ENCODE peak calls at places on chromosomes 11 and 22, in seven cellular contexts. H is activated CD4-positive, alpha-beta T cell treated with anti-CD3 and anti-CD28 coated beads, Interleukin-2, amount 10 ng/mL, durations not matched to agents 7 days and 5 days; W is activated T-helper 1 cell treated with anti-CD3 and anti-CD28 coated beads, Interleukin-12 subunit alpha, Interleukin-12 subunit beta, Interleukin-2, Interleukin-4 antibody, amounts not matched to agents 30 ng/mL and 10 ng/mL and 1 ng/mL, durations not matched to agents 14 hours and 24 hours and 36 hours; J is upper lobe of right lung; S is WTC11; P is frontal cortex; V is activated gamma-delta T cell treated with Interleukin-2 at 50 U/mL for 16 hours. F is an unnamed sample.

GRCh38 chr11:11036185-11037161 is 178.6 kb upstream of the ZBED5 start:
- DNase-seq in H (peak), W (peak), J (no peak), S (peak), P (peak), V (peak), F (no peak)

GRCh38 chr11:134837887-134838232 is 425.8 kb upstream of the B3GAT1 start:
- DNase-seq in H (no peak), W (no peak), J (no peak), S (no peak), P (no peak), V (no peak), F (no peak)

GRCh38 chr11:1105183-1105565 is 30.5 kb downstream of the MUC2 start:
- DNase-seq in H (no peak), W (no peak), J (no peak), S (no peak), P (no peak), V (no peak), F (no peak)

GRCh38 chr22:34429314-34429713 is 509.0 kb upstream of the LARGE1 start:
- DNase-seq in H (no peak), W (no peak), J (no peak), S (no peak), P (no peak), V (no peak), F (no peak)

GRCh38 chr22:36445158-36445668 is 36.2 kb downstream of the TXN2 start:
- DNase-seq in H (no peak), W (no peak), J (no peak), S (no peak), P (no peak), V (no peak), F (no peak)

GRCh38 chr11:127350476-127350875 is 349.9 kb upstream of the KIRREL3 start:
- DNase-seq in H (no peak), W (no peak), J (no peak), S (no peak), P (no peak), V (no peak), F (no peak)

GRCh38 chr11:57348636-57349323 is 10.6 kb downstream of the P2RX3 start:
- DNase-seq in H (no peak), W (no peak), J (no peak), S (no peak), P (no peak), V (no peak), F (no peak)

GRCh38 chr11:132876301-132877071 is 655.8 kb downstream of the OPCML start:
- DNase-seq in H (no peak), W (no peak), J (no peak), S (no peak), P (no peak), V (no peak), F (no peak)

GRCh38 chr11:71365626-71366025 is 82.6 kb downstream of the DHCR7 start:
- DNase-seq in H (no peak), W (no peak), J (no peak), S (no peak), P (no peak), V (no peak), F (no peak)

GRCh38 chr11:76480241-76480640 is 35.4 kb downstream of the EMSY start:
- DNase-seq in H (no peak), W (no peak), J (no peak), S (no peak), P (no peak), V (no peak), F (no peak)

GRCh38 chr11:66203847-66204246 is 64.6 kb upstream of the RAB1B start:
- DNase-seq in H (no peak), W (no peak), J (no peak), S (no peak), P (no peak), V (no peak), F (no peak)

GRCh38 chr11:723120-723883 is 17.3 kb downstream of the EPS8L2 start:
- DNase-seq in H (peak), W (peak), J (no peak), S (no peak), P (peak), V (peak), F (no peak)

GRCh38 chr11:203056-203944 is 3.9 kb downstream of the BET1L start:
- DNase-seq in H (no peak), W (no peak), J (peak), S (no peak), P (no peak), V (no peak), F (no peak)

GRCh38 chr22:40720538-40721256 is 41.4 kb downstream of the MCHR1 start:
- DNase-seq in H (no peak), W (no peak), J (no peak), S (no peak), P (no peak), V (no peak), F (no peak)

GRCh38 chr11:20081336-20081735 is 78.9 kb downstream of the DBX1 start:
- DNase-seq in H (no peak), W (no peak), J (no peak), S (no peak), P (no peak), V (no peak), F (no peak)

GRCh38 chr11:12543596-12544415 is 130.4 kb upstream of the TEAD1 start:
- DNase-seq in H (no peak), W (no peak), J (no peak), S (no peak), P (no peak), V (no peak), F (no peak)

GRCh38 chr22:43313497-43314474 is 29.4 kb downstream of the SCUBE1 start:
- DNase-seq in H (no peak), W (no peak), J (no peak), S (no peak), P (no peak), V (no peak), F (no peak)

GRCh38 chr22:41290262-41291221 is 4.6 kb upstream of the RANGAP1 start:
- DNase-seq in H (no peak), W (no peak), J (no peak), S (peak), P (no peak), V (no peak), F (no peak)

GRCh38 chr11:75325713-75326438 is 25.6 kb downstream of the ARRB1 start:
- DNase-seq in H (no peak), W (no peak), J (peak), S (no peak), P (no peak), V (no peak), F (no peak)

GRCh38 chr11:3091081-3091845 is 34.0 kb upstream of the CARS1 start:
- DNase-seq in H (no peak), W (no peak), J (peak), S (no peak), P (no peak), V (no peak), F (no peak)

F was measured in neural crest cell.